ENCODE peak calls at places on chromosomes 4 and X, in eight cellular contexts. C is WTC11, O is hepatocyte, S is upper lobe of right lung, H is astrocyte of the spinal cord, Z is endothelial cell of umbilical vein, N is neural progenitor cell, W is AG04450. I is an unnamed sample.

GRCh38 chr4:10159671-10160070 is 43.1 kb upstream of the WDR1 start:
- DNase-seq in Z (no peak), C (no peak), O (no peak), H (no peak), N (no peak), W (no peak), S (no peak), I (no peak)

GRCh38 chrX:826026-826425 is 195.4 kb downstream of the SHOX start:
- DNase-seq in Z (no peak), H (peak; percentile 44), W (no peak), S (no peak), N (no peak), C (no peak), O (no peak), I (no peak)

GRCh38 chrX:34406580-34406979 is 250.5 kb downstream of the TMEM47 start:
- DNase-seq in W (no peak), H (no peak), C (no peak), N (no peak), Z (no peak), S (no peak), O (no peak), I (no peak)

GRCh38 chr4:118941149-118941548 is 52.5 kb downstream of the SYNPO2 start:
- DNase-seq in N (no peak), H (no peak), S (no peak), Z (no peak), O (peak; percentile 37), C (no peak), W (no peak), I (no peak)

GRCh38 chrX:10457092-10457491 is 163.3 kb downstream of the MID1 start:
- DNase-seq in O (no peak), N (no peak), C (no peak), W (no peak), S (no peak), Z (no peak), H (no peak), I (no peak)

GRCh38 chr4:90165883-90166282 is 38.7 kb downstream of the CCSER1 start:
- DNase-seq in N (no peak), C (no peak), O (no peak), W (no peak), Z (no peak), H (no peak), S (no peak), I (no peak)

GRCh38 chrX:32614707-32615106 is 596.6 kb downstream of the DMD start:
- DNase-seq in H (no peak), S (no peak), O (no peak), W (no peak), C (no peak), Z (no peak), N (no peak), I (no peak)

GRCh38 chr4:184344899-184345572 is 127.4 kb upstream of the ENPP6 start:
- DNase-seq in H (no peak), S (no peak), Z (no peak), N (no peak), C (no peak), O (no peak), W (no peak), I (no peak)

GRCh38 chrX:91435465-91435864 is 826 bp downstream of the PABPC5 start:
- DNase-seq in W (no peak), H (no peak), N (peak; percentile 8), C (no peak), S (no peak), O (peak; percentile 6), Z (no peak), I (no peak)

GRCh38 chr4:149441338-149441737 is 374.3 kb downstream of the IQCM start:
- DNase-seq in N (no peak), W (no peak), C (no peak), O (no peak), Z (no peak), H (peak; percentile 78), S (no peak), I (no peak)

GRCh38 chr4:170008801-170009200 is 17.4 kb downstream of the MFAP3L start:
- DNase-seq in W (no peak), N (no peak), Z (no peak), C (no peak), S (no peak), O (no peak), H (no peak), I (no peak)

GRCh38 chrX:3603026-3603661 is 110.3 kb downstream of the PRKX start:
- DNase-seq in H (no peak), N (no peak), S (no peak), Z (no peak), C (no peak), O (no peak), W (no peak), I (no peak)

GRCh38 chr4:127936974-127937373 is 28.0 kb downstream of the MFSD8 start:
- DNase-seq in S (no peak), O (no peak), Z (no peak), N (no peak), H (peak; percentile 35), C (no peak), W (no peak), I (no peak)

GRCh38 chr4:153529646-153530045 is 63.5 kb downstream of the TMEM131L start:
- DNase-seq in H (no peak), S (no peak), O (no peak), C (no peak), N (no peak), Z (no peak), W (no peak), I (no peak)

GRCh38 chrX:48511561-48511960 is 2.8 kb downstream of the PORCN start:
- DNase-seq in W (no peak), N (peak; percentile 7), H (no peak), O (no peak), Z (peak; percentile 14), C (peak; percentile 14), S (no peak), I (no peak)
- TF ChIP-seq CTCF in W (peak; percentile 51), N (peak; percentile 30), H (peak; percentile 44), O (peak; percentile 34), Z (no peak), C (no peak), S (no peak), I (no peak)

GRCh38 chrX:133415276-133416105 is at the start of gene GPC4:
- DNase-seq in Z (no peak), S (peak; percentile 91), H (peak; percentile 68), C (peak; percentile 73), N (peak; percentile 74), W (no peak), O (peak; percentile 67), I (no peak)
- TF ChIP-seq CTCF in Z (no peak), S (no peak), H (no peak), C (no peak), N (no peak), W (no peak), O (no peak), I (no peak)

GRCh38 chr4:5979981-5980380 is 38.2 kb downstream of the C4orf50 start:
- DNase-seq in C (peak; percentile 85), N (peak; percentile 82), Z (no peak), W (no peak), H (no peak), S (peak; percentile 63), O (no peak), I (no peak)
- TF ChIP-seq CTCF in C (no peak), N (peak; percentile 76), Z (no peak), W (peak; percentile 30), H (peak; percentile 30), S (peak; percentile 49), O (peak; percentile 34), I (no peak)

GRCh38 chrX:153921070-153921469 is 5.0 kb downstream of the ARHGAP4 start:
- DNase-seq in O (no peak), H (no peak), S (no peak), Z (no peak), W (no peak), N (no peak), C (no peak), I (no peak)

GRCh38 chrX:153922286-153922573 is 3.8 kb downstream of the ARHGAP4 start:
- DNase-seq in W (no peak), Z (no peak), N (no peak), C (no peak), H (no peak), O (no peak), S (no peak), I (no peak)

GRCh38 chrX:153921511-153922285 is 4.4 kb downstream of the ARHGAP4 start:
- DNase-seq in H (no peak), W (no peak), S (no peak), Z (no peak), O (no peak), C (no peak), N (no peak), I (no peak)

GRCh38 chrX:153924149-153924861 is 1.8 kb downstream of the ARHGAP4 start:
- DNase-seq in N (peak; percentile 57), S (no peak), O (no peak), C (no peak), W (no peak), Z (peak; percentile 67), H (peak; percentile 23), I (peak; percentile 62)

GRCh38 chrX:153922932-153923857 is 2.9 kb downstream of the ARHGAP4 start:
- DNase-seq in W (peak; percentile 20), O (peak; percentile 50), H (peak; percentile 45), S (peak; percentile 85), N (peak; percentile 41), C (no peak), Z (peak; percentile 58), I (peak; percentile 45)
- TF ChIP-seq CTCF in W (peak; percentile 56), O (no peak), H (peak; percentile 69), S (peak; percentile 44), N (peak; percentile 38), C (no peak), Z (peak; percentile 32), I (peak; percentile 46)

DNA sequence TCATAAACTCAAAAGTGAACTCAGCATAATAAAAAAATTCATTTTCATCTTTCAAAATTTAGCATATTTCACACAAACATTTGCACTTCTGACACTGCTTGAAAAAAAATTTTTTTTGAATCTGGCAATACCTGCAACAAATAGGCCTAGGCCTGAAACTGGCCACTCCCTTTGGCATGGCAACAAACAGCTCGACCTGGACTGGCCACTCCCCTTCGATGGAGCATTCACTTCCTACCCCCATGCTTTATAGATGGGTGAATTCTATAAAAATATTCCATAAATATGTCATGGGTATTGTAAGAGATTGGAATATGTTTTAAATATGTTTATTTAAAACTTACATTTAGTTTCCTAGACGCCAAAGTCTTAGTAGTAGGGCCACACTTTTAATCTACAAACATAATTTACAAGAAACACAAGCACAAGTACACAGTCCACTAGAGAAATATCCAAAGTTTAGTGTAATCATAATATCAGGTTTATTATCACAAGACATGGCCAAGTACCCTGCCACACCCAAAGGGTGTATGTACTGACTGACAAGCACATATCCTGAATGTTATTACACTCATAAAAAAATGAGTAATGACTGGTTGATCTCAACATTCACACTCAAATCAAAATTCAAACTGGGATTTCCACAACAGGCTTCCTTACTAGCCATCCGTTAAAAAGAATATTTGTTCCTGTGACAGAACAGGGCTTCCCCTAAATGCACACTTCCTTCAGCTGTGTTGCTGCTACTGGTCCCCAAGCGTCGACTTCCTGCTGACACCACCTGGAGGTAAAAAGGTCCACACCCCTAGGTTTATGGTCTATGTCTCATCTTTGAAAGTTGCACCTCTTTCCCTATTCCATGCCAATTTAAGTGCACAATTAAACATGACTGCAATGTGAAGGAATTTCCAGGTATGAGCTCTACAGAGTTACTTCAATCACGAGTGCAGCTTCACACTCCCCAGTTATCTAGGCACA is 271.5 kb downstream of the NR3C2 start:
- DNase-seq in W (no peak), S (no peak), C (no peak), Z (no peak), N (no peak), H (no peak), O (no peak), I (no peak)
- TF ChIP-seq CTCF in W (no peak), S (no peak), C (no peak), Z (no peak), N (no peak), H (no peak), O (no peak), I (no peak)

GRCh38 chrX:85619962-85620361 is 240.5 kb upstream of the POF1B start:
- DNase-seq in S (no peak), N (no peak), C (no peak), H (no peak), W (no peak), O (no peak), Z (no peak), I (no peak)
- TF ChIP-seq CTCF in S (no peak), N (no peak), C (no peak), H (no peak), W (no peak), O (no peak), Z (no peak), I (no peak)

I was measured in CD14-positive monocyte.